ENCODE peak calls at places on chromosomes 11 and 22, in four cellular contexts. V is H1, T is HepG2, G is GM12878. I is an unnamed sample.
A peak's percentile ranks its signal among the peaks of the same experiment; 100 is the strongest.

GRCh38 chr11:125376117-125376516 is 119.9 kb downstream of the FEZ1 start:
- DNase-seq in G (no peak), T (no peak), V (no peak), I (no peak)

GRCh38 chr22:19846620-19847344 is 7.9 kb downstream of the GNB1L start:
- DNase-seq in T (no peak), G (no peak), V (no peak), I (no peak)

GRCh38 chr11:40567392-40567791 is 892.1 kb downstream of the LRRC4C start:
- DNase-seq in V (no peak), G (no peak), T (no peak), I (no peak)

GRCh38 chr22:31870890-31871289 is 73.4 kb upstream of the YWHAH start:
- DNase-seq in T (no peak), G (no peak), V (no peak), I (no peak)

GRCh38 chr11:61905801-61906521 is 11.4 kb downstream of the RAB3IL1 start:
- DNase-seq in V (no peak), T (no peak), G (no peak), I (no peak)

GRCh38 chr11:111978028-111978771 is 41.1 kb downstream of the DIXDC1 start:
- DNase-seq in G (no peak), T (no peak), V (peak; percentile 50), I (no peak)

GRCh38 chr22:22587577-22588188 is 28.6 kb upstream of the PRAME start:
- DNase-seq in T (no peak), G (no peak), V (no peak), I (no peak)

GRCh38 chr22:22558972-22559603 is at the start of gene PRAME:
- DNase-seq in T (peak; percentile 79), V (peak; percentile 34), G (peak; percentile 11), I (peak; percentile 55)

GRCh38 chr11:7514099-7514725 is 413 bp downstream of the PPFIBP2 start:
- DNase-seq in V (no peak), T (no peak), G (no peak), I (no peak)

GRCh38 chr11:66328036-66328306 is 8.3 kb downstream of the RIN1 start:
- DNase-seq in T (no peak), V (no peak), G (no peak), I (no peak)

GRCh38 chr11:66329165-66329673 is 7.0 kb downstream of the RIN1 start:
- DNase-seq in G (no peak), V (no peak), T (no peak), I (no peak)

GRCh38 chr11:66328307-66329144 is 7.7 kb downstream of the RIN1 start:
- DNase-seq in G (no peak), T (peak; percentile 71), V (peak; percentile 76), I (no peak)

GRCh38 chr11:66326261-66327111 is 9.6 kb upstream of the CD248 start:
- DNase-seq in V (no peak), T (no peak), G (no peak), I (no peak)

DNA sequence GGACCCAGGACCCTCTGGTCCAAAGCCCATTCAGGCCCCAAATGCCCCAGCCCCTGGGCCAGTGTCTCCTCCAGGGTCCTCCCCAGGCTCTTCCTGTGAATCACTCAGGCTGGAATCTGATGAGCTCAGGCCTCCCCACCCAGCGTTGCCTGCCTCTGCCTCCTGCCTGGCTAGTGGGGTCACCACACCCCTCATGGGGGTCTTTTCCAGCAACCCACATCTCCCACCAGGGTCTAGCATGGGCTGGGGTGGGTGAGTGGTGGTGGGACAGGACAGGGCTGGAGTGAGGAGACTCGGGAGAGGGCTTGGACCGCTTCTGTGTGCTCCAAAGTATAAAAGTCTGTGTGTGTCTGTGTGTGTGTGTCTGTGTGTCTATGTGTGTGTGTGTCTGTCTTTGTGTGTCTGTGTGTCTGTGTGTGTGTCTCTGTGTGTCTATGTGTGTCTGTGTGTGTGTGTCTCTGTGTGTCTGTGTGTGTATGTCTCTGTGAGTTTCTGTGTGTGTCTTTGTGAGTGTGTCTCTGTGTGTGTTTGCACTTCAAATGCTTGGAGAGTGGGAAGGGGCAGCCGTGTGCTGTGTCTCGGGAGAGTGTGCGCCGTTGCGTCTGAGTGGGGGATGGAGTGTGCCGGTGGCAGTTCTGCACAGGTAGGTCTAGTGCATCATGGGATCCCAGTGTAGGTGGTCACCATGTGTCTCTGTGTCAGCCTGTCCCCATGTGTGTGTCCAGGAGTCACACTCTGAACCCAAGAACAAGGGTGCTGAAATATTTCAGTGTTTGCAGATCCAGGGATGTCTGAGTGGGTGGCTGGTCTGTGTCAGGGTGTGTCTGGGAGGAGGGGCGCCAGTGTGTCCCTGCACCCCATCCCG is 8.8 kb downstream of the RIN1 start:
- DNase-seq in G (no peak), T (no peak), V (no peak), I (no peak)
- H3K4me1 ChIP-seq in G (peaks cover 10% of the 10 kb centered on the region), T (peaks cover 64% of the 10 kb centered on the region), V (peaks cover 5% of the 10 kb centered on the region), I (peaks cover 37% of the 10 kb centered on the region)

GRCh38 chr11:79167510-79168188 is 273.2 kb downstream of the TENM4 start:
- DNase-seq in G (no peak), V (no peak), T (no peak), I (no peak)
- TF ChIP-seq SUZ12 in G (no peak), V (no peak), T (no peak), I (no peak)

GRCh38 chr11:134038897-134039470 is 29.9 kb upstream of the JAM3 start:
- DNase-seq in V (no peak), T (no peak), G (no peak), I (no peak)

GRCh38 chr11:134041791-134042696 is 26.8 kb upstream of the JAM3 start:
- DNase-seq in T (no peak), G (no peak), V (no peak), I (no peak)

GRCh38 chr11:134041349-134041748 is 27.5 kb upstream of the JAM3 start:
- DNase-seq in V (no peak), G (no peak), T (no peak), I (no peak)

GRCh38 chr11:134039726-134040385 is 29.0 kb upstream of the JAM3 start:
- DNase-seq in T (no peak), G (no peak), V (no peak), I (no peak)

DNA sequence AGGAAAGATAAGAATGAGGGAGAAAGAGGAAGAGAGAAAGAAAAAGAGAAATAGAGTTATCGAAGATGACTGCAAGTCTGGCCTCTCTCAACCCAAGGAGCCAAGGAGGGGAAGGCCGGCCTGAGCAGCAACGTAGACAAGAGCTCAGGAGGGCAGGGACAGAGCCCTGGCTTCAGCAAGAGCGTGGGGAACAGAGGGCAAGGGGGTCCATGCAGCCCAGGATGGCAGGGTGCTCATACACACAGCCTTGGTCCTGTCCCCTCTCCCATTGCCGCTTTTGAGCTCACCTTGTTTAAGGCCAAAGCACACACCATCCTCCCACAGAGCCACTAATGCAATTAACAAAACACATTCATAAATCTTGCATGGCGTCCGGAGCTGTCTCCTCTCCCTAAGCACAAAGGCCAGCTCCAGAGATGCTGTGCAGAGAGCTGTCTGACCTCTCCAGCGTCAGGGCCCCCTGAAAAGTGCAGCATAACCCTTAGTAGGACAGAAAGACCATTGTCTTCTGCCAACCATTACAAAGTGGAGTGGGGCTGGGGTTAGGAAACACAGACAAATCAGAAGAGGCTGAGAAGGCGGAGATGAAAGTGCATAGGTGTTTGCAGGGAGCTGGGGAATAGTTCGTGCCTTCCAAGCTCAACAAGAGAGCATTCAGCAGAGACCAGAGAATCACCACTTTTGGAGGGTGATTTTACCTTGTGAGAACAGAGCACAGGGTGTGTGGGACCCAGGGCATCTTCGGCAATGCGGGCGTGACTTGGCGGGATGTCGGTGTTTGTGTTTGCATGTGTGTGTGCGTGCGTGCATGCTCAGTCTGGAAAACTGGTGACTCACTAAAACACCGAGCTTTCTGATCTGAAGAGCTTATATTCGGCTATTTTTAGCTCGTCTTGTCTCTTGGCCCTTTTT is 28.2 kb upstream of the JAM3 start:
- DNase-seq in G (no peak), T (no peak), V (no peak), I (no peak)
- H3K4me1 ChIP-seq in G (peaks cover 4% of the 10 kb centered on the region), T (no peaks in the 10 kb centered on the region), V (peaks cover 3% of the 10 kb centered on the region), I (peaks cover 7% of the 10 kb centered on the region)

GRCh38 chr22:48490513-48491411 is 1336.9 kb downstream of the BRD1 start:
- DNase-seq in T (no peak), V (no peak), G (no peak), I (no peak)
- TF ChIP-seq SUZ12 in T (no peak), V (no peak), G (no peak), I (no peak)

DNA sequence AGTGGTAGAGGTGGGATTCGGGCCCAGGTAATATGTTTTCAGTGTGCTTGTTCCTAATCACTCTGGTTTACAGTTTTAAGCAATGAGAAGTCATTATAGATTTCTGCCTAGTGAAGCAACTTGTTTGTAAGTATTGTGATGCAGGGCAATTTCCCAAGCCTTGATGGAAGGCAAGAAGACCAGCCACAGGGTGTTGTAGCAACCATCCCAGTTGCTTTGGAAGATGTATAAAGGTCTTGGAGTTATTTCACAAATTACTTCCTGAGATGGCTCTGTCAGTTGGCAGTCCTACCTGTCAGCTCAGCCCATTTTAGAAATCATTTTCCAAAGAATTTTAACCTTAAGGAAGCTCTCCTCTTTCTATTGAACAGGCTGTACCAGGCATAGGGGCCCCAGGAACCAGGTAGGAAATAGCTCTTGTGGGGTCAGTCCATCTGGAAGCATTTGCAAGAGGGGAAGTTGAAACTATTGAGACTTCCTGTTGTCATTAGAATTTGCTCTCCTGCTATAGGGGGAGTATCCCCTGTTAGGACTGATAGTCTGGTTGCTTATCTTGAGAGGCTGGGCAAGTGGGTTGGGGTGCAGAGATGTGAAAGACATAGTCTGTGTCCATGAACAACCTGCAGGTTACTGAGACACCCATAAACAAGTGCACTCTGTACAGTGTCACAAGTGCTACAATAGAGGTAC is 47.9 kb downstream of the STIM1 start:
- DNase-seq in T (no peak), V (no peak), G (no peak), I (no peak)
- H3K4me1 ChIP-seq in T (peaks cover 72% of the 10 kb centered on the region), V (peaks cover 5% of the 10 kb centered on the region), G (peaks cover 51% of the 10 kb centered on the region), I (no peaks in the 10 kb centered on the region)

I was measured in NT2/D1.